ENCODE peak calls at places on chromosomes 6 and 20, in eight cellular contexts. N is sigmoid colon, S is esophagus squamous epithelium, K is mammary epithelial cell, E is myocyte, G is SW480, I is GM23338, W is HT-29. T is an unnamed sample.

GRCh38 chr6:53673138-53673801 is 7.7 kb upstream of the KLHL31 start:
- DNase-seq in N (no peak), S (no peak), K (peak; percentile 57), E (peak; percentile 47), G (peak; percentile 56), I (no peak), W (peak; percentile 92), T (no peak)

GRCh38 chr20:3752386-3752759 is 15.2 kb downstream of the ADISSP start:
- DNase-seq in N (no peak), S (no peak), K (no peak), E (no peak), G (no peak), I (no peak), W (no peak), T (no peak)

GRCh38 chr6:53686541-53686940 is 21.0 kb upstream of the KLHL31 start:
- DNase-seq in N (no peak), S (no peak), K (no peak), E (peak; percentile 56), G (no peak), I (no peak), W (no peak), T (no peak)

GRCh38 chr6:115766745-115767462 is 293.8 kb downstream of the FRK start:
- DNase-seq in N (no peak), S (no peak), K (no peak), E (no peak), G (no peak), I (no peak), W (no peak), T (no peak)

GRCh38 chr6:167134448-167135328 is 11.8 kb downstream of the CCR6 start:
- DNase-seq in N (no peak), S (no peak), K (no peak), E (no peak), G (no peak), I (no peak), W (no peak), T (no peak)

GRCh38 chr20:58251979-58252591 is 23.6 kb upstream of the ANKRD60 start:
- DNase-seq in N (no peak), S (no peak), K (peak; percentile 85), E (peak; percentile 59), G (peak; percentile 80), I (no peak), W (peak; percentile 87), T (no peak)

GRCh38 chr6:20712011-20712410 is 177.8 kb downstream of the CDKAL1 start:
- DNase-seq in N (no peak), S (no peak), K (peak; percentile 20), E (no peak), G (no peak), I (no peak), W (peak; percentile 15), T (no peak)

GRCh38 chr20:10306440-10307358 is 88.1 kb downstream of the SNAP25 start:
- DNase-seq in N (no peak), S (no peak), K (peak; percentile 60), E (no peak), G (peak; percentile 60), I (no peak), W (no peak), T (no peak)

GRCh38 chr20:21103582-21104465 is 2.3 kb downstream of the LINC00237 start:
- DNase-seq in N (no peak), S (no peak), K (no peak), E (no peak), G (no peak), I (peak; percentile 65), W (no peak), T (no peak)

GRCh38 chr6:3534599-3534998 is 77.7 kb upstream of the SLC22A23 start:
- DNase-seq in N (no peak), S (no peak), K (no peak), E (no peak), G (no peak), I (no peak), W (no peak), T (no peak)

GRCh38 chr6:125262026-125263013 is 39.4 kb downstream of the HDDC2 start:
- DNase-seq in N (no peak), S (no peak), K (no peak), E (no peak), G (no peak), I (no peak), W (no peak), T (no peak)

GRCh38 chr6:3943373-3943772 is 94.2 kb downstream of the FAM50B start:
- DNase-seq in N (no peak), S (no peak), K (no peak), E (no peak), G (no peak), I (no peak), W (no peak), T (no peak)

GRCh38 chr6:13371421-13372072 is 43.2 kb upstream of the TBC1D7 start:
- DNase-seq in N (no peak), S (no peak), K (no peak), E (no peak), G (no peak), I (no peak), W (no peak), T (no peak)

GRCh38 chr6:41442800-41443501 is 103.2 kb upstream of the FOXP4 start:
- DNase-seq in N (peak; percentile 90), S (no peak), K (no peak), E (no peak), G (no peak), I (peak; percentile 95), W (no peak), T (no peak)

GRCh38 chr6:161222706-161223234 is 51.1 kb downstream of the AGPAT4 start:
- DNase-seq in N (no peak), S (no peak), K (no peak), E (no peak), G (no peak), I (no peak), W (no peak), T (no peak)

GRCh38 chr6:147586044-147586443 is 77.6 kb downstream of the SAMD5 start:
- DNase-seq in N (no peak), S (no peak), K (no peak), E (peak; percentile 19), G (no peak), I (no peak), W (no peak), T (no peak)

GRCh38 chr6:155400022-155400965 is 55.3 kb downstream of the NOX3 start:
- DNase-seq in N (no peak), S (no peak), K (no peak), E (peak; percentile 26), G (no peak), I (no peak), W (no peak), T (no peak)

T was measured in SIG-M5.